ENCODE peak calls at places on chromosomes 11 and 22, in eight cellular contexts. Q, Y, Z, U, L, H, A and G are unnamed samples.
A peak's percentile ranks its signal among the peaks of the same experiment; 100 is the strongest.

GRCh38 chr11:12119502-12119901 is 9.1 kb downstream of the MICAL2 start:
- DNase-seq in Q (no peak), Y (no peak), Z (no peak), U (no peak), L (no peak), H (no peak), A (no peak), G (no peak)

GRCh38 chr22:45504703-45505341 is 2.1 kb downstream of the FBLN1 start:
- DNase-seq in Q (peak; percentile 34), Y (peak; percentile 55), Z (no peak), U (peak; percentile 39), L (peak; percentile 41), H (peak; percentile 48), A (no peak), G (no peak)

GRCh38 chr11:8338138-8338537 is 74.5 kb upstream of the LMO1 start:
- DNase-seq in Q (no peak), Y (peak; percentile 35), Z (no peak), U (peak; percentile 54), L (no peak), H (peak; percentile 36), A (peak; percentile 6), G (peak; percentile 62)

GRCh38 chr22:36301851-36302250 is 48.9 kb downstream of the APOL1 start:
- DNase-seq in Q (no peak), Y (peak; percentile 91), Z (no peak), U (no peak), L (no peak), H (peak; percentile 47), A (no peak), G (no peak)

GRCh38 chr22:29096736-29097669 is 24.2 kb downstream of the KREMEN1 start:
- DNase-seq in Q (no peak), Y (peak; percentile 71), Z (no peak), U (peak; percentile 37), L (peak; percentile 13), H (no peak), A (no peak), G (no peak)

GRCh38 chr22:48889887-48890692 is 937.6 kb downstream of the BRD1 start:
- DNase-seq in Q (no peak), Y (no peak), Z (peak; percentile 16), U (no peak), L (no peak), H (no peak), A (no peak), G (no peak)

GRCh38 chr22:43826142-43827093 is 14.3 kb upstream of the EFCAB6 start:
- DNase-seq in Q (no peak), Y (peak; percentile 70), Z (no peak), U (peak; percentile 18), L (peak; percentile 75), H (peak; percentile 26), A (no peak), G (no peak)

GRCh38 chr11:20373102-20373501 is 9.6 kb downstream of the HTATIP2 start:
- DNase-seq in Q (no peak), Y (no peak), Z (no peak), U (no peak), L (no peak), H (no peak), A (no peak), G (no peak)

GRCh38 chr11:80346660-80347059 is 905.8 kb upstream of the TENM4 start:
- DNase-seq in Q (no peak), Y (no peak), Z (no peak), U (no peak), L (no peak), H (no peak), A (no peak), G (no peak)

GRCh38 chr11:120306519-120307242 is 18.4 kb upstream of the TLCD5 start:
- DNase-seq in Q (no peak), Y (peak; percentile 86), Z (no peak), U (peak; percentile 84), L (peak; percentile 95), H (peak; percentile 41), A (no peak), G (no peak)

GRCh38 chr22:46537946-46538815 is 761 bp upstream of the CELSR1 start:
- DNase-seq in Q (no peak), Y (peak; percentile 37), Z (no peak), U (peak; percentile 68), L (peak; percentile 59), H (peak; percentile 69), A (no peak), G (no peak)

GRCh38 chr22:19629331-19629719 is 85.0 kb upstream of the SEPTIN5 start:
- DNase-seq in Q (no peak), Y (no peak), Z (no peak), U (no peak), L (no peak), H (no peak), A (no peak), G (no peak)

GRCh38 chr22:22818861-22819855 is 68.5 kb upstream of the IGLL5 start:
- DNase-seq in Q (no peak), Y (no peak), Z (no peak), U (no peak), L (no peak), H (peak; percentile 86), A (no peak), G (no peak)

GRCh38 chr11:10377182-10377581 is 72.3 kb downstream of the ADM start:
- DNase-seq in Q (no peak), Y (no peak), Z (no peak), U (no peak), L (no peak), H (no peak), A (no peak), G (no peak)

GRCh38 chr11:86248609-86249008 is 4.1 kb downstream of the EED start:
- DNase-seq in Q (no peak), Y (no peak), Z (no peak), U (no peak), L (no peak), H (no peak), A (no peak), G (no peak)

GRCh38 chr22:44495629-44496028 is 2.4 kb downstream of the RTL6 start:
- DNase-seq in Q (no peak), Y (no peak), Z (no peak), U (no peak), L (no peak), H (no peak), A (no peak), G (no peak)

GRCh38 chr11:92415246-92415645 is 190.6 kb downstream of the FAT3 start:
- DNase-seq in Q (no peak), Y (no peak), Z (no peak), U (no peak), L (no peak), H (no peak), A (no peak), G (no peak)

GRCh38 chr11:31798057-31799035 is 12.8 kb downstream of the PAX6 start:
- DNase-seq in Q (no peak), Y (no peak), Z (no peak), U (no peak), L (no peak), H (no peak), A (no peak), G (no peak)

GRCh38 chr11:24163146-24163545 is 333.7 kb upstream of the LUZP2 start:
- DNase-seq in Q (peak; percentile 19), Y (peak; percentile 45), Z (no peak), U (no peak), L (no peak), H (no peak), A (no peak), G (no peak)

GRCh38 chr11:114340311-114341131 is 44.3 kb downstream of the NNMT start:
- DNase-seq in Q (peak; percentile 45), Y (peak; percentile 77), Z (no peak), U (peak; percentile 74), L (peak; percentile 54), H (peak; percentile 74), A (no peak), G (no peak)

GRCh38 chr22:20084547-20085413 is 4.7 kb downstream of the DGCR8 start:
- DNase-seq in Q (no peak), Y (no peak), Z (no peak), U (peak; percentile 16), L (peak; percentile 8), H (peak; percentile 45), A (no peak), G (no peak)

GRCh38 chr11:66874232-66874631 is 17.4 kb downstream of the LRFN4 start:
- DNase-seq in Q (no peak), Y (no peak), Z (no peak), U (no peak), L (no peak), H (no peak), A (no peak), G (no peak)

GRCh38 chr11:107018274-107018901 is at the start of gene GUCY1A2:
- DNase-seq in Q (no peak), Y (no peak), Z (no peak), U (no peak), L (no peak), H (no peak), A (peak; percentile 34), G (peak; percentile 59)

GRCh38 chr22:41576877-41577276 is 12.8 kb downstream of the PMM1 start:
- DNase-seq in Q (no peak), Y (peak; percentile 58), Z (peak; percentile 38), U (peak; percentile 56), L (peak; percentile 39), H (peak; percentile 68), A (no peak), G (no peak)

GRCh38 chr11:6604081-6604626 is 580 bp downstream of the ILK start:
- DNase-seq in Q (no peak), Y (peak; percentile 76), Z (peak; percentile 62), U (peak; percentile 37), L (peak; percentile 32), H (peak; percentile 86), A (peak; percentile 52), G (peak; percentile 71)

GRCh38 chr22:36191106-36191836 is 10.3 kb downstream of the APOL4 start:
- DNase-seq in Q (no peak), Y (no peak), Z (no peak), U (no peak), L (no peak), H (no peak), A (peak; percentile 60), G (peak; percentile 47)

GRCh38 chr11:22728600-22729394 is 62.4 kb downstream of the GAS2 start:
- DNase-seq in Q (no peak), Y (no peak), Z (no peak), U (no peak), L (no peak), H (no peak), A (no peak), G (no peak)

GRCh38 chr11:67634366-67635230 is 4.9 kb upstream of the NUDT8 start:
- DNase-seq in Q (no peak), Y (no peak), Z (no peak), U (no peak), L (no peak), H (no peak), A (no peak), G (no peak)

GRCh38 chr11:94762208-94762607 is 5.9 kb upstream of the AMOTL1 start:
- DNase-seq in Q (no peak), Y (peak; percentile 20), Z (no peak), U (peak; percentile 71), L (no peak), H (peak; percentile 49), A (no peak), G (no peak)

GRCh38 chr11:130418756-130419155 is 9.7 kb downstream of the ADAMTS8 start:
- DNase-seq in Q (no peak), Y (no peak), Z (no peak), U (no peak), L (no peak), H (no peak), A (no peak), G (no peak)

GRCh38 chr11:90532125-90532524 is 309.3 kb upstream of the CHORDC1 start:
- DNase-seq in Q (no peak), Y (no peak), Z (no peak), U (no peak), L (no peak), H (no peak), A (no peak), G (no peak)

GRCh38 chr11:27520226-27520625 is 13.7 kb upstream of the LIN7C start:
- DNase-seq in Q (no peak), Y (peak; percentile 16), Z (no peak), U (no peak), L (no peak), H (peak; percentile 3), A (no peak), G (no peak)

GRCh38 chr11:117057317-117057716 is 40.9 kb downstream of the SIK3 start:
- DNase-seq in Q (no peak), Y (no peak), Z (no peak), U (no peak), L (no peak), H (no peak), A (no peak), G (no peak)

GRCh38 chr11:112745958-112746357 is 215.3 kb upstream of the NCAM1 start:
- DNase-seq in Q (no peak), Y (no peak), Z (no peak), U (no peak), L (no peak), H (no peak), A (no peak), G (no peak)